ENCODE peak calls at places on chromosomes 6 and 20, in nine cellular contexts. One of them, this sample, is unnamed.
A peak's percentile ranks its signal among the peaks of the same experiment; 100 is the strongest.

GRCh38 chr6:87183687-87184086 is 28.3 kb downstream of the ZNF292 start:
- DNase-seq in CD8-positive, alpha-beta T cell: no peak
- DNase-seq in ovary: no peak
- DNase-seq in lung: no peak
- DNase-seq in body of pancreas: no peak
- DNase-seq in HCT116: no peak
- DNase-seq in heart right ventricle: no peak
- DNase-seq in lower lobe of right lung: no peak
- DNase-seq in H1: no peak
- DNase-seq in this sample: peak; percentile 66

GRCh38 chr20:61875221-61875885 is 190.3 kb downstream of the TAF4 start:
- DNase-seq in lung: no peak
- DNase-seq in body of pancreas: no peak
- DNase-seq in heart right ventricle: no peak
- DNase-seq in HCT116: no peak
- DNase-seq in ovary: no peak
- DNase-seq in lower lobe of right lung: no peak
- DNase-seq in CD8-positive, alpha-beta T cell: no peak
- DNase-seq in H1: no peak
- DNase-seq in this sample: no peak

GRCh38 chr6:165049362-165049761 is 260.0 kb downstream of the C6orf118 start:
- DNase-seq in heart right ventricle: peak; percentile 11
- DNase-seq in lower lobe of right lung: no peak
- DNase-seq in ovary: no peak
- DNase-seq in body of pancreas: no peak
- DNase-seq in HCT116: peak; percentile 21
- DNase-seq in lung: no peak
- DNase-seq in H1: peak; percentile 58
- DNase-seq in CD8-positive, alpha-beta T cell: no peak
- DNase-seq in this sample: no peak

GRCh38 chr20:14337400-14338171 is at the start of gene FLRT3:
- DNase-seq in lower lobe of right lung: peak; percentile 69
- DNase-seq in CD8-positive, alpha-beta T cell: peak; percentile 8
- DNase-seq in body of pancreas: peak; percentile 88
- DNase-seq in ovary: peak; percentile 77
- DNase-seq in lung: peak; percentile 88
- DNase-seq in heart right ventricle: peak; percentile 54
- DNase-seq in H1: peak; percentile 69
- DNase-seq in HCT116: peak; percentile 83
- DNase-seq in this sample: peak; percentile 97

GRCh38 chr6:37699138-37699766 is 1.6 kb upstream of the MDGA1 start:
- DNase-seq in CD8-positive, alpha-beta T cell: peak; percentile 80
- DNase-seq in lung: no peak
- DNase-seq in HCT116: peak; percentile 48
- DNase-seq in heart right ventricle: no peak
- DNase-seq in body of pancreas: peak; percentile 58
- DNase-seq in ovary: no peak
- DNase-seq in lower lobe of right lung: no peak
- DNase-seq in H1: no peak
- DNase-seq in this sample: no peak

GRCh38 chr20:14360386-14360785 is 23.0 kb upstream of the FLRT3 start:
- DNase-seq in lower lobe of right lung: no peak
- DNase-seq in body of pancreas: no peak
- DNase-seq in ovary: no peak
- DNase-seq in lung: no peak
- DNase-seq in HCT116: no peak
- DNase-seq in heart right ventricle: no peak
- DNase-seq in H1: no peak
- DNase-seq in CD8-positive, alpha-beta T cell: no peak
- DNase-seq in this sample: no peak

GRCh38 chr6:36848658-36849441 is 9.6 kb upstream of the CPNE5 start:
- DNase-seq in lung: peak; percentile 71
- DNase-seq in CD8-positive, alpha-beta T cell: no peak
- DNase-seq in ovary: no peak
- DNase-seq in H1: no peak
- DNase-seq in heart right ventricle: peak; percentile 67
- DNase-seq in body of pancreas: peak; percentile 86
- DNase-seq in lower lobe of right lung: peak; percentile 80
- DNase-seq in HCT116: no peak
- DNase-seq in this sample: no peak

GRCh38 chr6:148272084-148272483 is 70.6 kb upstream of the SASH1 start:
- DNase-seq in body of pancreas: no peak
- DNase-seq in lower lobe of right lung: no peak
- DNase-seq in heart right ventricle: no peak
- DNase-seq in HCT116: no peak
- DNase-seq in ovary: no peak
- DNase-seq in H1: no peak
- DNase-seq in lung: no peak
- DNase-seq in CD8-positive, alpha-beta T cell: no peak
- DNase-seq in this sample: peak; percentile 92

GRCh38 chr6:40038626-40039025 is 104.4 kb upstream of the MOCS1 start:
- DNase-seq in ovary: no peak
- DNase-seq in CD8-positive, alpha-beta T cell: no peak
- DNase-seq in lung: no peak
- DNase-seq in lower lobe of right lung: no peak
- DNase-seq in body of pancreas: no peak
- DNase-seq in H1: no peak
- DNase-seq in heart right ventricle: no peak
- DNase-seq in HCT116: no peak
- DNase-seq in this sample: no peak

GRCh38 chr6:40039042-40039441 is 104.8 kb upstream of the MOCS1 start:
- DNase-seq in HCT116: no peak
- DNase-seq in heart right ventricle: no peak
- DNase-seq in lower lobe of right lung: no peak
- DNase-seq in body of pancreas: no peak
- DNase-seq in ovary: no peak
- DNase-seq in CD8-positive, alpha-beta T cell: no peak
- DNase-seq in lung: no peak
- DNase-seq in H1: no peak
- DNase-seq in this sample: no peak

GRCh38 chr6:40044196-40044595 is 109.9 kb upstream of the MOCS1 start:
- DNase-seq in CD8-positive, alpha-beta T cell: no peak
- DNase-seq in ovary: no peak
- DNase-seq in lung: no peak
- DNase-seq in body of pancreas: no peak
- DNase-seq in lower lobe of right lung: no peak
- DNase-seq in HCT116: no peak
- DNase-seq in heart right ventricle: no peak
- DNase-seq in H1: no peak
- DNase-seq in this sample: no peak

GRCh38 chr6:40037271-40037670 is 103.0 kb upstream of the MOCS1 start:
- DNase-seq in body of pancreas: no peak
- DNase-seq in H1: no peak
- DNase-seq in CD8-positive, alpha-beta T cell: no peak
- DNase-seq in ovary: no peak
- DNase-seq in HCT116: no peak
- DNase-seq in heart right ventricle: no peak
- DNase-seq in lower lobe of right lung: no peak
- DNase-seq in lung: no peak
- DNase-seq in this sample: no peak

DNA sequence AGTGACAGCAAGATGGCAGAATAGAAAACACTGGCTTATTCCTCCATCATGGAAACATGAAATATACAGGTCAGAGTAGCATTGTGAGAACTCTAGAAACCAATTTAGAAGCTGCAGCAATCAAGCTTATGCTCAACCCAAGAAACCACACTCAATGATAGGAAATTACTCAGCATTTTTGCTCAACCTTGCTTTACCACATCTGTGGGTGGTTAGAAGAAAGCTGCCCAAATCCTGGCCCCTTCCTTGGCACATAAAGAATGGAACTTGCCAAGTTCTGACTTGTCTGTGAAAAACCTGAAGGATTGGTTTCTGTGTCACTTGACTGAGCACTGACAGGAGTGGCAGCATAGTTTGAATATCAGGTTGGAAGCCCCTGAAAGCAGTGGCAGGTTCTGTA is 108.0 kb upstream of the MOCS1 start:
- DNase-seq in heart right ventricle: no peak
- DNase-seq in lower lobe of right lung: no peak
- DNase-seq in CD8-positive, alpha-beta T cell: no peak
- DNase-seq in body of pancreas: no peak
- DNase-seq in lung: no peak
- DNase-seq in ovary: no peak
- DNase-seq in H1: no peak
- DNase-seq in HCT116: no peak
- DNase-seq in this sample: no peak
- H3K36me3 ChIP-seq in heart right ventricle: no peaks in the 10 kb centered on the region
- H3K36me3 ChIP-seq in lower lobe of right lung: no peaks in the 10 kb centered on the region
- H3K36me3 ChIP-seq in CD8-positive, alpha-beta T cell: no peaks in the 10 kb centered on the region
- H3K36me3 ChIP-seq in body of pancreas: no peaks in the 10 kb centered on the region
- H3K36me3 ChIP-seq in lung: no peaks in the 10 kb centered on the region
- H3K36me3 ChIP-seq in ovary: no peaks in the 10 kb centered on the region
- H3K36me3 ChIP-seq in H1: no peaks in the 10 kb centered on the region
- H3K36me3 ChIP-seq in HCT116: no peaks in the 10 kb centered on the region
- H3K36me3 ChIP-seq in this sample: no peaks in the 10 kb centered on the region

DNA sequence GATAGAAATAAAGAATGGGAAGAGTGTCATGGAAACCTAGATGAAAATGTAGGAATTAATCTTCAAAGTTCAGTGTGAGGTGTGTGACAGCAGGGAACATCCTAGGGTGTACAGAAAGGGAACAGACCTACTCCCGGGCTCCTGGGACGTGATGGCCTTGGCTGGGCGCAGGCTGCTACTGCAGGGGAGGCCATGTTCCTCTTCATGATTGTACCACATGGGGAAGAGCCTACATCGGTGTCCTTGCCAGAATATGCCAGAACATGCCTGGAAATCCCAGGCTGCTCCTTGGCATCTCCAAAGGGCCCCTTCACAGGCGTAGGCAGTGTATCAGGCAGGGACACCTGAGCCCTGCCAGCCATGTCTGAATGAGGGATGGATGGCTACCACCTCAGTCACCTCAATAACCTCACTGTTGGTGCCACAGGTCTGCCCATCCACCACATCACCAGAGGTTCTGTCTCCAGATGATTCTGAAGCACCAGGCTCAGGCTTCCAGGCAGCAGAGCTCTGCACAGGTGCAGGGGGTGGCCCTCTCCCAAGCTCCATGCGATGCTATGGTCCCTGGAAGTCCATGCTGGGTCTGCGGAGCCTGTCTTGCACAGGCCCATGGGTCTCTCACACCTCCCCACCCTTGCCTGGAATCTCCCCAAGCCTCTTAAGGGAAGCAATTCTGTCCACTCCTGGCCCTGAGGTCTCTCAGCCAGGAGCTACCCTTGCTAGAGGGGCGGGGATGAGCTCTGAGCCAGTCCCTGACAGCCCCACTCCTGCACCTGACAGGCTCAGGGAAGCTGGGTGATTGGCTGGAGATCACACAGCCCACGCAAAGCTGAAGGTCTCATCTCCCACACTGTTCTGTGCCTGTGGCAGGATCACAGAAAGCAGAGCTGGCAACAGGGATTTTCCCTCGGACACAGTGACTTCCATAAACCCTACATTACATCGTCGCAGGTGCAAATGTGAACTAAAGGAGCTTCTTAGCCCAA is 20.2 kb downstream of the RAMACL start:
- DNase-seq in H1: no peak
- DNase-seq in body of pancreas: no peak
- DNase-seq in HCT116: no peak
- DNase-seq in lower lobe of right lung: no peak
- DNase-seq in lung: no peak
- DNase-seq in heart right ventricle: no peak
- DNase-seq in ovary: no peak
- DNase-seq in CD8-positive, alpha-beta T cell: no peak
- DNase-seq in this sample: no peak
- TF ChIP-seq CTCF in H1: no peak
- TF ChIP-seq CTCF in body of pancreas: no peak
- TF ChIP-seq CTCF in HCT116: no peak
- TF ChIP-seq CTCF in lower lobe of right lung: no peak
- TF ChIP-seq CTCF in lung: no peak
- TF ChIP-seq CTCF in heart right ventricle: no peak
- TF ChIP-seq CTCF in ovary: no peak
- TF ChIP-seq CTCF in CD8-positive, alpha-beta T cell: no peak
- TF ChIP-seq CTCF in this sample: no peak

DNA sequence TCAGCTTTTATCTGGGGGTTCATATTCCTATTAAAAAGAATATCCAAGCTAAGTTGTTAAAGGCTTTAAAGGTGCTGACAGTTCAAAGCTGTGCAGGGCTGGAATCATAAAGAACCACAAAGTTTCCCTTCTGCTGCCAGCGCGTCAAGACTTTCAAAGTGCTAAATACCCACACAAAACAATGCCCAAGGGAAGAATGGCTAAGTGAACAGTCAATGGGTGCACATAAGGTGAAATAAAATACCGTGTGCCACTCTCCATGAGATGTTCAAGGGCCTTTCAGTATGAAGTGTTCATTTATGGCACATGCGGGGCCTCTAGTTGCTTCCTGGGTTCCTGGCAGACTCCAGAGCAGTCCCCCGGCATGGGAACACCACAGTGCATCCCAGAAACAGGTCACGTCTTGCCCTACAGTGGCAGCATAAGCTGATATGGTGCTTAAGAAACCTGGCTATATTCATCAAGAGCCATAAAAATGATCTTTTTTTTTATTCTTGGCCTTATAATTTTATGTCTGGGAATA is 14.1 kb downstream of the TXNDC5 start:
- DNase-seq in lower lobe of right lung: no peak
- DNase-seq in heart right ventricle: no peak
- DNase-seq in H1: no peak
- DNase-seq in CD8-positive, alpha-beta T cell: no peak
- DNase-seq in body of pancreas: no peak
- DNase-seq in lung: no peak
- DNase-seq in HCT116: no peak
- DNase-seq in ovary: no peak
- DNase-seq in this sample: no peak
- H3K36me3 ChIP-seq in lower lobe of right lung: peaks cover 98% of the 10 kb centered on the region
- H3K36me3 ChIP-seq in heart right ventricle: peaks cover 97% of the 10 kb centered on the region
- H3K36me3 ChIP-seq in H1: peaks cover 78% of the 10 kb centered on the region
- H3K36me3 ChIP-seq in CD8-positive, alpha-beta T cell: peaks cover 7% of the 10 kb centered on the region
- H3K36me3 ChIP-seq in body of pancreas: peaks cover 51% of the 10 kb centered on the region
- H3K36me3 ChIP-seq in lung: peaks cover 45% of the 10 kb centered on the region
- H3K36me3 ChIP-seq in HCT116: peaks cover 53% of the 10 kb centered on the region
- H3K36me3 ChIP-seq in ovary: no peaks in the 10 kb centered on the region
- H3K36me3 ChIP-seq in this sample: peaks cover 85% of the 10 kb centered on the region

GRCh38 chr20:327041-327945 is 1.9 kb downstream of the SOX12 start:
- DNase-seq in body of pancreas: peak; percentile 84
- DNase-seq in ovary: peak; percentile 95
- DNase-seq in CD8-positive, alpha-beta T cell: peak; percentile 88
- DNase-seq in HCT116: peak; percentile 72
- DNase-seq in lower lobe of right lung: peak; percentile 84
- DNase-seq in H1: peak; percentile 94
- DNase-seq in heart right ventricle: peak; percentile 88
- DNase-seq in lung: peak; percentile 83
- DNase-seq in this sample: peak; percentile 74

GRCh38 chr20:325889-326644 is 715 bp downstream of the SOX12 start:
- DNase-seq in lower lobe of right lung: peak; percentile 80
- DNase-seq in heart right ventricle: peak; percentile 57
- DNase-seq in body of pancreas: peak; percentile 73
- DNase-seq in H1: no peak
- DNase-seq in ovary: peak; percentile 83
- DNase-seq in lung: peak; percentile 55
- DNase-seq in HCT116: no peak
- DNase-seq in CD8-positive, alpha-beta T cell: peak; percentile 46
- DNase-seq in this sample: peak; percentile 58

GRCh38 chr20:325043-325888 is at the start of gene SOX12:
- DNase-seq in ovary: peak; percentile 98
- DNase-seq in heart right ventricle: peak; percentile 97
- DNase-seq in H1: no peak
- DNase-seq in lower lobe of right lung: peak; percentile 98
- DNase-seq in body of pancreas: peak; percentile 98
- DNase-seq in lung: peak; percentile 98
- DNase-seq in HCT116: peak; percentile 85
- DNase-seq in CD8-positive, alpha-beta T cell: peak; percentile 95
- DNase-seq in this sample: peak; percentile 87

GRCh38 chr20:326645-327031 is 1.3 kb downstream of the SOX12 start:
- DNase-seq in body of pancreas: peak; percentile 37
- DNase-seq in H1: no peak
- DNase-seq in HCT116: no peak
- DNase-seq in CD8-positive, alpha-beta T cell: no peak
- DNase-seq in lower lobe of right lung: peak; percentile 64
- DNase-seq in heart right ventricle: no peak
- DNase-seq in lung: no peak
- DNase-seq in ovary: no peak
- DNase-seq in this sample: no peak

DNA sequence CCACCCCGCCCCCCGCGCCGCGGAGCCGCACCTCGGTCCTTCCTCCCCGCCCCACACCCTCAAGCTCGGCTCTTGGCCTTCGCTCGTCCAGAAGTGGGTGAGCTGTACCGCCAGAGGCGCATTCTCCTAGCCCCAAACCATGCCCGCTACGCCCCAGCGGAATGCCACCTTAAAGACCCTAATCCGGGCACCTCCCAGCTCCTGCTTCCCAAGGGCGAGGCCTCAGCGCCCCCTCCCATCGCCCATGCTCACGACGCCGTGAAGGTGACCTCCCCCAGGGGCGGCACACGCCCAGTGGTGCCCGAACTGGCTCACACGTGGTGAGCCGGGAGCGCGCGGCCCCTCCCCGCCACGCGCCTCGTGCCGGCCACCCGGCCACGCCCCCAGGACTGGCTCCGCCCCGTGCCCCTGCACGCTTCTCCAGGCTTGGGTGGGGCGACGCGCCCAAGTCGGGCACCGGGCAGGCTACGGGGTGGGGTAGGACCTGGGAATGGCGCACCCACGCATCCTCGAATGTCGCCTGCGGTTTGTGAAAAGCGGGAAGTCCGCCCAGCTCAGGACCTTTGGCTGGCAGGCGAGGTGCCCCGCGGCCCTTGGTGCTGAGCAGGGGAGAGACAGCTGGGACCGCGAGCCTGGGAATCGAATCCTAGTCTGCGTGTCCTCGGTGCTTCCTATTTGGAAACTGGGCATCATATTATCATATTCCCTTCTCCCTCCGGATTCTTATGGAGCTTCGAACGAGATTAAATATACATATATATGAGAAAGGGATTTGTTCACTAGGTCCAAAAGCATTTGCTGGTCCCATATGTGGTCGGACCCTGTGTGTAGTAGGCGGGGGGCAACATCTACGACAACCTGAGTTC is 942 bp upstream of the SOX12 start:
- DNase-seq in body of pancreas: peak; percentile 96
- DNase-seq in ovary: peak; percentile 94
- DNase-seq in HCT116: peak; percentile 89
- DNase-seq in lung: peak; percentile 94
- DNase-seq in lower lobe of right lung: peak; percentile 96
- DNase-seq in CD8-positive, alpha-beta T cell: peak; percentile 89
- DNase-seq in heart right ventricle: peak; percentile 88
- DNase-seq in H1: no peak
- DNase-seq in this sample: peak; percentile 48
- TF ChIP-seq CTCF in body of pancreas: peak; percentile 55
- TF ChIP-seq CTCF in ovary: peak; percentile 20
- TF ChIP-seq CTCF in HCT116: no peak
- TF ChIP-seq CTCF in lung: no peak
- TF ChIP-seq CTCF in lower lobe of right lung: peak; percentile 38
- TF ChIP-seq CTCF in CD8-positive, alpha-beta T cell: peak; percentile 43
- TF ChIP-seq CTCF in heart right ventricle: peak; percentile 45
- TF ChIP-seq CTCF in H1: peak; percentile 33
- TF ChIP-seq CTCF in this sample: peak; percentile 64

This sample was measured in brain microvascular endothelial cell.